ENCODE peak calls at places on chromosomes 7 and 10, in four cellular contexts. S, T, R and O are unnamed samples.

GRCh38 chr7:102978280-102978679 is 65.5 kb downstream of the LRRC17 start:
- DNase-seq in T (no peak), S (peak; percentile 63), R (no peak), O (no peak)

GRCh38 chr10:95821766-95822165 is 65.8 kb downstream of the ENTPD1 start:
- DNase-seq in T (no peak), S (no peak), R (no peak), O (no peak)

GRCh38 chr10:34854147-34854601 is 39.1 kb upstream of the PARD3 start:
- DNase-seq in S (no peak), R (peak; percentile 31), T (no peak), O (no peak)

GRCh38 chr7:120792861-120793130 is 65.1 kb downstream of the TSPAN12 start:
- DNase-seq in S (no peak), R (no peak), T (no peak), O (no peak)

GRCh38 chr7:126398851-126399529 is 853.8 kb downstream of the GRM8 start:
- DNase-seq in T (no peak), S (no peak), R (no peak), O (no peak)

GRCh38 chr7:17477182-17477581 is 178.7 kb downstream of the AHR start:
- DNase-seq in T (no peak), S (no peak), R (peak; percentile 59), O (no peak)

GRCh38 chr7:155576416-155576815 is 30.1 kb upstream of the CNPY1 start:
- DNase-seq in R (no peak), S (peak; percentile 21), T (no peak), O (no peak)

GRCh38 chr7:153091477-153091876 is 331.9 kb downstream of the ACTR3B start:
- DNase-seq in S (no peak), T (no peak), R (no peak), O (no peak)

GRCh38 chr10:4663162-4663992 is 162.6 kb upstream of the AKR1E2 start:
- DNase-seq in R (peak; percentile 96), S (no peak), T (no peak), O (peak; percentile 94)

GRCh38 chr7:11193131-11193867 is 219.6 kb downstream of the PHF14 start:
- DNase-seq in S (no peak), T (no peak), R (no peak), O (no peak)

GRCh38 chr7:22837308-22837707 is 14.7 kb upstream of the TOMM7 start:
- DNase-seq in R (no peak), S (no peak), T (no peak), O (no peak)

GRCh38 chr10:122342293-122343134 is 32.0 kb upstream of the PLEKHA1 start:
- DNase-seq in S (no peak), T (no peak), R (peak; percentile 49), O (no peak)

GRCh38 chr10:93716771-93717170 is 14.4 kb upstream of the FRA10AC1 start:
- DNase-seq in T (no peak), R (no peak), S (no peak), O (no peak)

GRCh38 chr10:76984559-76985443 is 652.8 kb downstream of the KCNMA1 start:
- DNase-seq in S (peak; percentile 71), R (no peak), T (peak; percentile 30), O (peak; percentile 61)